ENCODE peak calls at places on chromosomes 16 and 17, in seven cellular contexts. U, O, T, W, F, S and B are unnamed samples. For H3K9me3, the result is how much of the 10 kb centered on the place peaks cover.

GRCh38 chr17:34624767-34625389 is 45.5 kb downstream of the TMEM132E start:
- DNase-seq in U (no peak), O (no peak), T (no peak), W (no peak), F (no peak), S (no peak), B (no peak)

GRCh38 chr17:80633994-80634566 is 89.4 kb downstream of the RPTOR start:
- DNase-seq in U (no peak), O (no peak), T (no peak), W (no peak), F (no peak), S (no peak), B (no peak)

GRCh38 chr16:30068750-30069574 is 3.4 kb downstream of the ALDOA start:
- DNase-seq in U (no peak), O (no peak), T (no peak), W (no peak), F (peak), S (no peak), B (peak)

GRCh38 chr16:11240636-11241473 is 15.1 kb downstream of the SOCS1 start:
- DNase-seq in U (peak), O (no peak), T (no peak), W (no peak), F (no peak), S (peak), B (no peak)

GRCh38 chr16:81175325-81175891 is 63.1 kb upstream of the BCO1 start:
- DNase-seq in U (no peak), O (no peak), T (no peak), W (no peak), F (no peak), S (no peak), B (no peak)

GRCh38 chr17:14168582-14168981 is 68.1 kb downstream of the CDRT15 start:
- DNase-seq in U (no peak), O (no peak), T (no peak), W (no peak), F (no peak), S (no peak), B (no peak)

GRCh38 chr17:247767-248166 is 66.3 kb upstream of the DOC2B start:
- DNase-seq in U (peak), O (no peak), T (peak), W (peak), F (no peak), S (peak), B (no peak)

GRCh38 chr17:78253946-78254672 is 22.7 kb downstream of the TMEM235 start:
- DNase-seq in U (peak), O (peak), T (peak), W (peak), F (peak), S (peak), B (peak)

GRCh38 chr16:79862601-79863000 is 262.1 kb upstream of the MAF start:
- DNase-seq in U (no peak), O (no peak), T (no peak), W (no peak), F (no peak), S (no peak), B (no peak)

GRCh38 chr16:67517661-67518423 is 10.8 kb upstream of the RIPOR1 start:
- DNase-seq in U (no peak), O (no peak), T (no peak), W (no peak), F (no peak), S (no peak), B (no peak)

DNA sequence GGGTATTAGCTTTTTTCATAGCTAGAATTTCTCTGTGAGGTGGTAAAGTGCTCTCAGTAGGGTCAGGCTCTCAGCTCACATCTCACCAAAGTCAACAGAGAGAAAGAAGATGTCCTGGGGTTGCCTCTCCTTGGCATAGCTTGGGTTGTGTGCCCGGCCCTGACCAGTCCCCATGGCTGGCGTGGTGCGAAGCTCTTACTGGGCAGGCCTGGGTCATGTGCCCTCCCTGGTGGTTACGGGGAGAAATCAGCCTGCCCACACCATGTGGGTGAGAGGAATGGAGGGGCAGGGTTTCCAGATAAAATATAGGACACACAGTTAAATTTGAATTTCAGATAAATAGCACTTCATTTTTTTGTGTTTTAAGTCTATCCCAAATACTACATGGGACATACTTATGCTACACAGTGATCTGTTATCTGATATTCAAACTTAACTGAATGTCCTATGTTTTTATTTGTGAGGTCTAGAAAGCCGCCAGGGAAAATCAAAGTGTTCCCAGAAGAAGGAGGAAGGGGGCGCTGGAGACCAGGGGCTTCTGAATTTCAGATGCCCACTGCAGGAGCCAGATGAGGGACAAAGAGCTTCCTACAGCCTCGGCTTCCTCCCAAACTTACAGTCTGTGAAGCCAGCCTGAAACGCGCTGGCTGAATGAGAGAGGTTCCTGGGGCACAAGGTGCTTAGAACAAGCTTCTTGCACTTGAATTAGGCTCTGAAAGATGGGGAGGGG is 45.4 kb downstream of the NKD1 start:
- DNase-seq in U (peak), O (no peak), T (no peak), W (no peak), F (no peak), S (no peak), B (no peak)
- TF ChIP-seq CTCF in U (peak), O (no peak), T (no peak), W (no peak), F (no peak), S (peak), B (no peak)

GRCh38 chr16:3861808-3862451 is 18.6 kb downstream of the CREBBP start:
- DNase-seq in U (peak), O (no peak), T (no peak), W (no peak), F (no peak), S (no peak), B (no peak)

GRCh38 chr16:3859875-3860274 is 20.6 kb downstream of the CREBBP start:
- DNase-seq in U (no peak), O (no peak), T (no peak), W (no peak), F (no peak), S (no peak), B (no peak)

GRCh38 chr16:3856367-3857141 is 24.0 kb downstream of the CREBBP start:
- DNase-seq in U (no peak), O (no peak), T (no peak), W (no peak), F (no peak), S (no peak), B (no peak)

GRCh38 chr16:3857189-3858013 is 23.1 kb downstream of the CREBBP start:
- DNase-seq in U (no peak), O (peak), T (no peak), W (no peak), F (no peak), S (no peak), B (no peak)

DNA sequence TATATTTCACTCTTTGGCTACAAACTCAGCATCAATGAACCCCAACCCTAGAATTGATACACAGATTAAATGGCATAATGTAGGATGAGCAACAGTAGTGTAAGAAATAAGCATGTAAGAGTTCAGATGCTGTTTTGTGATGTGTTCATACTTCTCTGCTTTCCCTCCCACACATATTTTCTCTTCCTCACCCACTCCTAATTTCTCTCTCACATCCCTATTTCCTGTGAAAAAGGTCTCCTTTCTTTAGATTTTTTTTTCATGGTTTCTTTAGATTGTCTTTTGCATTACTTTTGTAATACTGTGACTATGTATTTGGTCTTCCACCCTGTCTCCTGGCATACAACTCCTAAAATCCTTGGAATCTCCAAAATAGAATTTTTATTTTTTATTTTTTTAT is 21.7 kb downstream of the CREBBP start:
- DNase-seq in U (no peak), O (no peak), T (no peak), W (no peak), F (no peak), S (no peak), B (no peak)
- H3K27ac ChIP-seq in U (peak), O (no peak), T (no peak), W (no peak), F (no peak), S (peak), B (no peak)

GRCh38 chr17:61699694-61700093 is 108.7 kb upstream of the NACA2 start:
- DNase-seq in U (no peak), O (no peak), T (no peak), W (no peak), F (no peak), S (no peak), B (no peak)
- H3K9me3 ChIP-seq in U (under half), O (under half), T (half or more), W (under half), F (under half), S (half or more), B (under half)

GRCh38 chr17:44775136-44775837 is 16.5 kb downstream of the ADAM11 start:
- DNase-seq in U (peak), O (peak), T (peak), W (no peak), F (peak), S (peak), B (peak)
- TF ChIP-seq CTCF in U (peak), O (no peak), T (no peak), W (peak), F (peak), S (no peak), B (peak)

DNA sequence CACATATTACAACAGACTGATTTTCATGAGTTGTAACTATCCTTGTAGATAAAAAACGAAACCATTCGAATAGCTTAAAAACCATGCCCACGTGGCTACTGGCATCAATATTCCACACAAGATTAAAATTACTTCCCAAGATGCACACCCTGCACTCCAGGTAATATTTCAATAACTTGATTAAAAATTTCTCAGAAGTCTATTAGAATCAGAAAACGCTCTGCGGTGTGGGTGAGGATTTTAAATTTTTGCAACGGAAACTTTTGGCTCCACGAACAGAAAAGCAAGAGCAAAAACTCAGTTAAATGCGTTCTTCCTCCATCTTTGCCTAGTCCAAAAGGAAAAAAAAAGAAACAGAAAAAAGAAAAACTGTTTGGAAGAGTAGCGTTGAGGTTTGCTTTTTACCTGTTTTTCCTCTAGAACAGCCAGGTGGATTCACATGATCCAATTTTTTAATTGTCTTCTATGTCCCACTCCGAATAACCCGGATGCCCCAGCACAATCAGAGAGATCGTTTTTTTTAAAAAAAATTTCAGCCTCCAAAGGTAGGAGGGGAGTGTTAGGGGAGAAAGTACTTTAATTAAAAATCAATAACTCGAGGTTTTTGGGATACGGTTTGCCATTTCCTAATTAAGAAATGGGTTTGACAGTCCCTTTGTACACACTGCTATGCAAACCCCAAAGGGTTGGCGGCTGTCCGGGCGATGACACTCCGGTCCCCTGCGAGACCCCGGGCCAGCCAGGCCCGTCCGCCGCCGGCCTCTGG is 738 bp upstream of the NFAT5 start:
- DNase-seq in U (no peak), O (no peak), T (no peak), W (no peak), F (no peak), S (no peak), B (no peak)
- H3K27ac ChIP-seq in U (peak), O (peak), T (peak), W (peak), F (peak), S (peak), B (peak)

DNA sequence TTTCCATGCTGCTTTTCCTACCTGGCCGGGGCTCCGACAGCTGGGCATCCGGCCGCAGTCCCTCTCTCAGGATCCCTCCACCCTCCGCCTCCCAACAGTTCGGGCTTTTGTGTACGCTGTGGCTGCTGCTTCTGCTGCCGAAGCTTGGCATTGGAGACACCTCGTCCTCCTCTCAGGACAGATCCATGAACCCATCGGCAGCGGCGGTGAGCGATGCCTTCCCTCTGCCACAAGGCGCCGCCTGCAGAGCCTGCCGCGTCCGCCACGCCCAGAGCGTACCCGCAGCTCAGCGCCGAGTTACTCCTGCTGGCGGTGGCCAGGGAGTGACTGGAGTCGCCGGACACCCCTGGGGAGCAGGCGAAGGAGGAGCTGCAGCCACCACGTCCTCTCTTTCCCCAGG is 2032.8 kb downstream of the TP53TG3F start:
- DNase-seq in U (no peak), O (no peak), T (no peak), W (no peak), F (no peak), S (no peak), B (no peak)
- H3K9me3 ChIP-seq in U (under half), O (under half), T (under half), W (under half), F (under half), S (under half), B (under half)

GRCh38 chr17:8156174-8156992 is 4.2 kb upstream of the PER1 start:
- DNase-seq in U (peak), O (peak), T (peak), W (peak), F (peak), S (peak), B (peak)
- TF ChIP-seq CTCF in U (peak), O (no peak), T (no peak), W (peak), F (no peak), S (no peak), B (no peak)